ENCODE peak calls at places on chromosomes 3 and 15, in four cellular contexts. Y is H1, K is breast epithelium, O is ascending aorta. D is an unnamed sample.

GRCh38 chr15:87207945-87208580 is 1048.5 kb downstream of the NTRK3 start:
- DNase-seq in Y (no peak), K (no peak), O (no peak), D (no peak)

GRCh38 chr3:111936191-111936841 is 42.5 kb upstream of the ABHD10 start:
- DNase-seq in Y (no peak), K (no peak), O (no peak), D (no peak)

GRCh38 chr3:43093006-43093405 is 12.9 kb downstream of the POMGNT2 start:
- DNase-seq in Y (no peak), K (no peak), O (no peak), D (no peak)

GRCh38 chr3:14472471-14473351 is 67.4 kb downstream of the GRIP2 start:
- DNase-seq in Y (no peak), K (no peak), O (no peak), D (peak; percentile 78)

GRCh38 chr15:65939901-65940617 is 70.8 kb downstream of the RAB11A start:
- DNase-seq in Y (no peak), K (no peak), O (no peak), D (no peak)

GRCh38 chr3:175003590-175003989 is 144.5 kb downstream of the NAALADL2 start:
- DNase-seq in Y (no peak), K (no peak), O (no peak), D (no peak)

GRCh38 chr3:30542897-30543296 is 63.5 kb upstream of the TGFBR2 start:
- DNase-seq in Y (no peak), K (no peak), O (no peak), D (no peak)

GRCh38 chr3:38627956-38628355 is 21.5 kb downstream of the SCN5A start:
- DNase-seq in Y (peak; percentile 89), K (no peak), O (no peak), D (no peak)

GRCh38 chr15:59371458-59372351 is 966 bp downstream of the MYO1E start:
- DNase-seq in Y (peak; percentile 56), K (no peak), O (no peak), D (peak; percentile 61)

GRCh38 chr3:160665784-160666526 is 11.0 kb upstream of the ARL14 start:
- DNase-seq in Y (no peak), K (no peak), O (no peak), D (no peak)

GRCh38 chr3:160667452-160667851 is 9.5 kb upstream of the ARL14 start:
- DNase-seq in Y (no peak), K (no peak), O (no peak), D (no peak)

GRCh38 chr3:160660899-160661298 is 16.1 kb upstream of the ARL14 start:
- DNase-seq in Y (no peak), K (no peak), O (no peak), D (no peak)

GRCh38 chr3:160665231-160665630 is 11.7 kb upstream of the ARL14 start:
- DNase-seq in Y (no peak), K (no peak), O (no peak), D (no peak)

GRCh38 chr3:160661660-160662059 is 15.3 kb upstream of the ARL14 start:
- DNase-seq in Y (no peak), K (no peak), O (no peak), D (no peak)
- H3K27ac ChIP-seq in Y (no peak overlapping the region), K (no peak overlapping the region), O (no peak overlapping the region), D (no peak overlapping the region)

GRCh38 chr15:37880009-37880834 is 54.2 kb upstream of the TMCO5A start:
- DNase-seq in Y (no peak), K (no peak), O (no peak), D (no peak)
- TF ChIP-seq CTCF in Y (peak; percentile 69), K (peak; percentile 44), O (peak; percentile 62), D (peak; percentile 61)

DNA sequence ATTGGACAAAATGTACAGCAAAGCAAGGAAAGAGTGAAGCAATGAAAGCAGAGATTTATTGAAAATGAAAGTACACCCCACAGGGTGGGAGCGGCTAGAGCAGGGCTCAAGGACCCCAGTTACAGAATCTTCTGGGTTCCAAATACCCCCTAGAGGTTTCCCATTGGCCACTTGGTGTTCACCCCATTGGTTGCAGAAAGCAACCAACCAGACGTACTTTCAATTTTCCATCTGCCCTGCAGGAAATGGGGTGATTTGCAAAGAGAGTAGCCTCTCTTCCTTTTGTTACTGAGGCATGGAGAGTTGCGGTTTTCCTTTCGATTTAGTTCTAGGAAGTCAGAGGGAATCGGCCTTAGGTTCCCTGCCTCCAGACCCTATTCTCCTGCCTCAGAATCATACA is 2.4 kb downstream of the PML start:
- DNase-seq in Y (no peak), K (no peak), O (no peak), D (no peak)
- H3K4me1 ChIP-seq in Y (peaks cover 2% of the 10 kb centered on the region), K (peaks cover 4% of the 10 kb centered on the region), O (peaks cover 10% of the 10 kb centered on the region), D (peaks cover 85% of the 10 kb centered on the region)

GRCh38 chr3:149377408-149378111 is at the start of gene TM4SF1:
- DNase-seq in Y (no peak), K (peak; percentile 72), O (peak; percentile 30), D (peak; percentile 61)
- H3K27ac ChIP-seq in Y (no peak within 1 kb of the TSS), K (peak within 1 kb of the TSS; percentile 96), O (peak within 1 kb of the TSS; percentile 74), D (peak within 1 kb of the TSS; percentile 89)

D was measured in lower lobe of right lung.